ENCODE peak calls at places on chromosomes 11 and 22, in nine cellular contexts. One of them, this sample, is unnamed.

GRCh38 chr11:27204527-27204926 is 158.5 kb downstream of the CCDC34 start:
- DNase-seq in effector memory CD8-positive, alpha-beta T cell: no peak
- DNase-seq in hypothalamus: no peak
- DNase-seq in activated gamma-delta T cell treated with Interleukin-2 at 50 U/mL for 16 hours: no peak
- DNase-seq in psoas muscle: no peak
- DNase-seq in AG09309: no peak
- DNase-seq in activated T-cell treated with anti-CD3 and anti-CD28 coated beads, Interleukin-2, amount 50 U/mL, for 48 hours: peak
- DNase-seq in T-helper 22 cell: no peak
- DNase-seq in lung microvascular endothelial cell: peak
- DNase-seq in this sample: peak

GRCh38 chr11:73228268-73229134 is 10.4 kb downstream of the P2RY2 start:
- DNase-seq in psoas muscle: no peak
- DNase-seq in T-helper 22 cell: no peak
- DNase-seq in effector memory CD8-positive, alpha-beta T cell: no peak
- DNase-seq in activated T-cell treated with anti-CD3 and anti-CD28 coated beads, Interleukin-2, amount 50 U/mL, for 48 hours: no peak
- DNase-seq in AG09309: no peak
- DNase-seq in lung microvascular endothelial cell: no peak
- DNase-seq in hypothalamus: no peak
- DNase-seq in activated gamma-delta T cell treated with Interleukin-2 at 50 U/mL for 16 hours: no peak
- DNase-seq in this sample: no peak

GRCh38 chr11:121596195-121597145 is 143.7 kb upstream of the SORL1-AS1 start:
- DNase-seq in activated T-cell treated with anti-CD3 and anti-CD28 coated beads, Interleukin-2, amount 50 U/mL, for 48 hours: no peak
- DNase-seq in AG09309: peak
- DNase-seq in psoas muscle: no peak
- DNase-seq in effector memory CD8-positive, alpha-beta T cell: no peak
- DNase-seq in hypothalamus: no peak
- DNase-seq in T-helper 22 cell: no peak
- DNase-seq in lung microvascular endothelial cell: no peak
- DNase-seq in activated gamma-delta T cell treated with Interleukin-2 at 50 U/mL for 16 hours: no peak
- DNase-seq in this sample: no peak

GRCh38 chr22:21677606-21678443 is 12.0 kb downstream of the PPIL2 start:
- DNase-seq in AG09309: no peak
- DNase-seq in psoas muscle: no peak
- DNase-seq in hypothalamus: no peak
- DNase-seq in activated T-cell treated with anti-CD3 and anti-CD28 coated beads, Interleukin-2, amount 50 U/mL, for 48 hours: no peak
- DNase-seq in lung microvascular endothelial cell: no peak
- DNase-seq in activated gamma-delta T cell treated with Interleukin-2 at 50 U/mL for 16 hours: no peak
- DNase-seq in effector memory CD8-positive, alpha-beta T cell: no peak
- DNase-seq in T-helper 22 cell: no peak
- DNase-seq in this sample: no peak

GRCh38 chr22:25159028-25159427 is 40.6 kb upstream of the CRYBB3 start:
- DNase-seq in effector memory CD8-positive, alpha-beta T cell: no peak
- DNase-seq in lung microvascular endothelial cell: no peak
- DNase-seq in hypothalamus: peak
- DNase-seq in activated T-cell treated with anti-CD3 and anti-CD28 coated beads, Interleukin-2, amount 50 U/mL, for 48 hours: no peak
- DNase-seq in psoas muscle: peak
- DNase-seq in AG09309: no peak
- DNase-seq in T-helper 22 cell: no peak
- DNase-seq in activated gamma-delta T cell treated with Interleukin-2 at 50 U/mL for 16 hours: no peak
- DNase-seq in this sample: no peak

GRCh38 chr11:120136356-120136755 is 1.6 kb downstream of the TRIM29 start:
- DNase-seq in effector memory CD8-positive, alpha-beta T cell: no peak
- DNase-seq in T-helper 22 cell: no peak
- DNase-seq in psoas muscle: no peak
- DNase-seq in activated gamma-delta T cell treated with Interleukin-2 at 50 U/mL for 16 hours: no peak
- DNase-seq in lung microvascular endothelial cell: no peak
- DNase-seq in AG09309: no peak
- DNase-seq in hypothalamus: no peak
- DNase-seq in activated T-cell treated with anti-CD3 and anti-CD28 coated beads, Interleukin-2, amount 50 U/mL, for 48 hours: no peak
- DNase-seq in this sample: no peak

GRCh38 chr11:69828276-69828970 is 9.2 kb upstream of the FGF3 start:
- DNase-seq in T-helper 22 cell: no peak
- DNase-seq in psoas muscle: no peak
- DNase-seq in AG09309: no peak
- DNase-seq in effector memory CD8-positive, alpha-beta T cell: no peak
- DNase-seq in activated gamma-delta T cell treated with Interleukin-2 at 50 U/mL for 16 hours: no peak
- DNase-seq in hypothalamus: no peak
- DNase-seq in activated T-cell treated with anti-CD3 and anti-CD28 coated beads, Interleukin-2, amount 50 U/mL, for 48 hours: no peak
- DNase-seq in lung microvascular endothelial cell: no peak
- DNase-seq in this sample: no peak

GRCh38 chr11:64297722-64298358 is 2.3 kb upstream of the CATSPERZ start:
- DNase-seq in psoas muscle: no peak
- DNase-seq in hypothalamus: no peak
- DNase-seq in activated gamma-delta T cell treated with Interleukin-2 at 50 U/mL for 16 hours: no peak
- DNase-seq in effector memory CD8-positive, alpha-beta T cell: no peak
- DNase-seq in AG09309: no peak
- DNase-seq in activated T-cell treated with anti-CD3 and anti-CD28 coated beads, Interleukin-2, amount 50 U/mL, for 48 hours: no peak
- DNase-seq in lung microvascular endothelial cell: no peak
- DNase-seq in T-helper 22 cell: no peak
- DNase-seq in this sample: no peak

GRCh38 chr11:61706452-61707400 is 26.5 kb downstream of the DAGLA start:
- DNase-seq in effector memory CD8-positive, alpha-beta T cell: no peak
- DNase-seq in hypothalamus: no peak
- DNase-seq in T-helper 22 cell: no peak
- DNase-seq in activated gamma-delta T cell treated with Interleukin-2 at 50 U/mL for 16 hours: no peak
- DNase-seq in activated T-cell treated with anti-CD3 and anti-CD28 coated beads, Interleukin-2, amount 50 U/mL, for 48 hours: no peak
- DNase-seq in psoas muscle: no peak
- DNase-seq in AG09309: no peak
- DNase-seq in lung microvascular endothelial cell: no peak
- DNase-seq in this sample: no peak

GRCh38 chr22:22771696-22772377 is 115.8 kb upstream of the IGLL5 start:
- DNase-seq in activated T-cell treated with anti-CD3 and anti-CD28 coated beads, Interleukin-2, amount 50 U/mL, for 48 hours: no peak
- DNase-seq in psoas muscle: no peak
- DNase-seq in T-helper 22 cell: no peak
- DNase-seq in hypothalamus: no peak
- DNase-seq in lung microvascular endothelial cell: no peak
- DNase-seq in AG09309: no peak
- DNase-seq in activated gamma-delta T cell treated with Interleukin-2 at 50 U/mL for 16 hours: no peak
- DNase-seq in effector memory CD8-positive, alpha-beta T cell: no peak
- DNase-seq in this sample: no peak

GRCh38 chr11:68659158-68659921 is 25.0 kb upstream of the GAL start:
- DNase-seq in lung microvascular endothelial cell: peak
- DNase-seq in AG09309: peak
- DNase-seq in effector memory CD8-positive, alpha-beta T cell: no peak
- DNase-seq in activated T-cell treated with anti-CD3 and anti-CD28 coated beads, Interleukin-2, amount 50 U/mL, for 48 hours: no peak
- DNase-seq in activated gamma-delta T cell treated with Interleukin-2 at 50 U/mL for 16 hours: no peak
- DNase-seq in psoas muscle: peak
- DNase-seq in hypothalamus: peak
- DNase-seq in T-helper 22 cell: no peak
- DNase-seq in this sample: no peak

GRCh38 chr11:1513326-1514296 is 27.0 kb upstream of the MOB2 start:
- DNase-seq in activated T-cell treated with anti-CD3 and anti-CD28 coated beads, Interleukin-2, amount 50 U/mL, for 48 hours: no peak
- DNase-seq in activated gamma-delta T cell treated with Interleukin-2 at 50 U/mL for 16 hours: no peak
- DNase-seq in T-helper 22 cell: no peak
- DNase-seq in lung microvascular endothelial cell: peak
- DNase-seq in effector memory CD8-positive, alpha-beta T cell: no peak
- DNase-seq in AG09309: no peak
- DNase-seq in psoas muscle: no peak
- DNase-seq in hypothalamus: no peak
- DNase-seq in this sample: no peak